ENCODE peak calls at places on chromosomes 11 and 22, in six cellular contexts. W, S, K, G, Q and E are unnamed samples.
A peak's percentile ranks its signal among the peaks of the same experiment; 100 is the strongest.

GRCh38 chr11:36035454-36035853 is 91.6 kb downstream of the LDLRAD3 start:
- DNase-seq in W (no peak), Q (no peak), K (no peak), S (no peak), G (no peak), E (no peak)

GRCh38 chr22:33921576-33922181 is 1.4 kb upstream of the LARGE1 start:
- DNase-seq in W (peak; percentile 42), G (peak; percentile 57), Q (peak; percentile 22), K (peak; percentile 60), S (peak; percentile 29), E (peak; percentile 64)

GRCh38 chr22:46500201-46500600 is 37.2 kb downstream of the CELSR1 start:
- DNase-seq in S (no peak), K (no peak), Q (no peak), G (no peak), W (no peak), E (no peak)

GRCh38 chr22:25130462-25130861 is 69.2 kb upstream of the CRYBB3 start:
- DNase-seq in W (no peak), Q (no peak), G (no peak), S (no peak), K (no peak), E (no peak)

GRCh38 chr11:6319001-6319878 is 1.1 kb downstream of the CAVIN3 start:
- DNase-seq in W (peak; percentile 42), G (peak; percentile 52), Q (peak; percentile 43), K (no peak), S (peak; percentile 29), E (peak; percentile 40)

GRCh38 chr11:55726715-55727324 is 46.4 kb upstream of the OR5D13 start:
- DNase-seq in W (no peak), Q (no peak), S (peak; percentile 5), K (no peak), G (no peak), E (no peak)

GRCh38 chr11:122656631-122657101 is 1.1 kb downstream of the UBASH3B start:
- DNase-seq in G (peak; percentile 27), S (peak; percentile 60), K (peak; percentile 39), W (peak; percentile 33), Q (no peak), E (peak; percentile 64)

GRCh38 chr11:70738661-70739060 is 340.3 kb downstream of the CTTN start:
- DNase-seq in K (no peak), W (no peak), S (no peak), G (no peak), Q (no peak), E (no peak)

GRCh38 chr11:73810637-73811036 is 23.0 kb downstream of the MRPL48 start:
- DNase-seq in G (no peak), K (peak; percentile 36), S (no peak), W (no peak), Q (no peak), E (no peak)

GRCh38 chr11:116243975-116244374 is 528.8 kb downstream of the BUD13 start:
- DNase-seq in K (no peak), W (no peak), G (no peak), S (no peak), Q (no peak), E (no peak)

GRCh38 chr11:116244425-116244824 is 528.4 kb downstream of the BUD13 start:
- DNase-seq in G (no peak), W (no peak), Q (no peak), S (no peak), K (no peak), E (no peak)

GRCh38 chr11:116255234-116255953 is 517.4 kb downstream of the BUD13 start:
- DNase-seq in Q (no peak), W (no peak), G (no peak), S (no peak), K (no peak), E (no peak)

GRCh38 chr11:116244889-116245288 is 527.9 kb downstream of the BUD13 start:
- DNase-seq in G (no peak), W (no peak), K (no peak), S (no peak), Q (no peak), E (no peak)

DNA sequence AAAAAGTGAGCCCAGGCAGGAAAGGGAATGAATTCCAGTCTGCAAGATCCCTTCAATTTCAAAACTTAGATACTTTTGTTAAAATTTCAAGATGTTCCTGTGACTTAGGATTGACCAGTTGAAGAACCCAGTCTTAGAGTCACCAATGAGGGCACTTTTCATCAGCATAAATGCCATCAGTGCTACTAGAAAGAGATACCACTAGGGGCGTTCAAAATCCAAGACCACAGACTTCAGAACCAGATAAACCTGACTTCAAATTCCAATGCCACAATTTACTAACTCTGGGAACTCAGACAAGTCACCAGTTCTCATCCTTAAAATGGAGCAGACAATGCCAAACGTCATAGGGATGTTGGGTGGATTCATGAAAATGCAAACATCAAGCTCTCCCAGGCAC is 523.2 kb downstream of the BUD13 start:
- DNase-seq in W (no peak), Q (no peak), S (no peak), G (no peak), K (no peak), E (no peak)
- TF ChIP-seq CTCF in W (no peak), Q (no peak), S (no peak), G (no peak), K (no peak), E (no peak)

GRCh38 chr11:9459573-9460321 is 1.1 kb upstream of the ZNF143 start:
- DNase-seq in K (peak; percentile 62), S (no peak), G (peak; percentile 69), W (peak; percentile 15), Q (peak; percentile 21), E (no peak)

GRCh38 chr11:9462172-9462799 is 1.5 kb downstream of the ZNF143 start:
- DNase-seq in K (peak; percentile 24), S (no peak), Q (no peak), G (peak; percentile 22), W (no peak), E (no peak)

GRCh38 chr11:9461760-9462134 is 935 bp downstream of the ZNF143 start:
- DNase-seq in S (no peak), W (no peak), G (peak; percentile 37), K (peak; percentile 27), Q (no peak), E (no peak)

GRCh38 chr11:9461068-9461759 is 402 bp downstream of the ZNF143 start:
- DNase-seq in W (peak; percentile 78), K (peak; percentile 77), G (peak; percentile 91), S (peak; percentile 76), Q (peak; percentile 86), E (peak; percentile 83)

GRCh38 chr11:9460322-9461067 is at the start of gene ZNF143:
- DNase-seq in G (peak; percentile 100), S (peak; percentile 97), W (peak; percentile 99), Q (peak; percentile 100), K (peak; percentile 99), E (peak; percentile 100)
- TF ChIP-seq CTCF in G (no peak), S (no peak), W (no peak), Q (no peak), K (no peak), E (no peak)

GRCh38 chr11:114191893-114192292 is 104.3 kb upstream of the NNMT start:
- DNase-seq in Q (no peak), S (no peak), G (no peak), K (no peak), W (no peak), E (no peak)

GRCh38 chr11:114190630-114191029 is 105.6 kb upstream of the NNMT start:
- DNase-seq in S (no peak), Q (no peak), W (no peak), G (no peak), K (no peak), E (no peak)

GRCh38 chr11:114195981-114196731 is 100.0 kb upstream of the NNMT start:
- DNase-seq in K (no peak), Q (no peak), G (peak; percentile 33), W (peak; percentile 72), S (no peak), E (peak; percentile 78)

GRCh38 chr11:114193730-114194674 is 102.2 kb upstream of the NNMT start:
- DNase-seq in S (no peak), G (peak; percentile 42), K (no peak), W (no peak), Q (no peak), E (no peak)

DNA sequence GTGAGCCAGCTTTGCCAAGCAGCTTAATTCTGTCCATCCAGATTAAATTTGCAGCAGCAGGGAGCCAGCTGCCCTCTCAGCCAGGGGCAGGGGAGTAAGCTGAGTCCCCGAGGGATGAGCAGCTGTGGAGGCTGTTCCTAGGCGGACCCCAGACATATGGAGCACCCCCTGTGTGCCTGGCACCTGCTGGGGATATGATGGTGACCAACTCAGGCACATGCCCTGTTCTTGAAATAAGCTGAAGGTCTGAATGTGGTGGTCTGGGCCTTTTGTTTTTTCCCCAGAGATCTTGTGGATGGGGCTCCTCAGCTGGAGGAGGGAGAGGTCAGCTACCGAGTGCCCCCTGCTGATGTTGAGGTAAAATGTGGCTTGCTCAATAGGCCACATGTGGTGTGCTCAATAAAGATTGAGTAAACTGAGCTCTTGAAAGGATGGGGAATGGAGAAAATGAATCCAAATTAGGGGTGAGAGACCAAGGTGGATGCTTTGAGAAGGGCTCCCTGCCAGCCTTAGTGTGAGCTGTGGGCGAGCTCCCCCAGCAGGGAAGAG is 103.3 kb upstream of the NNMT start:
- DNase-seq in Q (no peak), G (no peak), K (no peak), S (no peak), W (no peak), E (no peak)
- TF ChIP-seq CTCF in Q (no peak), G (no peak), K (no peak), S (no peak), W (no peak), E (no peak)

GRCh38 chr11:59182457-59183151 is 10.7 kb downstream of the DTX4 start:
- DNase-seq in G (no peak), Q (no peak), S (no peak), K (no peak), W (peak; percentile 55), E (peak; percentile 44)
- TF ChIP-seq CTCF in G (peak; percentile 12), Q (no peak), S (peak; percentile 71), K (no peak), W (peak; percentile 38), E (no peak)

GRCh38 chr22:22111983-22112382 is 129.4 kb upstream of the TOP3B start:
- DNase-seq in G (no peak), K (no peak), Q (no peak), W (no peak), S (no peak), E (no peak)

GRCh38 chr22:22112533-22113294 is 130.1 kb upstream of the TOP3B start:
- DNase-seq in G (no peak), K (no peak), Q (no peak), W (no peak), S (no peak), E (no peak)

GRCh38 chr22:22111267-22111751 is 128.7 kb upstream of the TOP3B start:
- DNase-seq in K (peak; percentile 87), G (peak; percentile 66), W (no peak), Q (peak; percentile 48), S (peak; percentile 19), E (no peak)

GRCh38 chr22:22110548-22111266 is 128.1 kb upstream of the TOP3B start:
- DNase-seq in S (peak; percentile 27), W (peak; percentile 65), G (peak; percentile 70), Q (peak; percentile 20), K (peak; percentile 63), E (no peak)

GRCh38 chr22:22109693-22110466 is 127.3 kb upstream of the TOP3B start:
- DNase-seq in Q (no peak), S (no peak), G (no peak), W (no peak), K (no peak), E (no peak)
- TF ChIP-seq CTCF in Q (no peak), S (no peak), G (peak; percentile 15), W (peak; percentile 20), K (no peak), E (no peak)

GRCh38 chr11:46475041-46475925 is 83.7 kb upstream of the CHRM4 start:
- DNase-seq in G (no peak), Q (no peak), W (no peak), K (no peak), S (no peak), E (no peak)
- TF ChIP-seq CTCF in G (no peak), Q (no peak), W (no peak), K (no peak), S (no peak), E (no peak)

GRCh38 chr11:1838077-1838425 is 730 bp upstream of the TNNI2 start:
- DNase-seq in G (no peak), S (no peak), K (no peak), W (no peak), Q (no peak), E (no peak)
- TF ChIP-seq CTCF in G (no peak), S (peak; percentile 6), K (no peak), W (no peak), Q (no peak), E (no peak)